ENCODE peak calls at places on chromosomes 11 and 22, in seven cellular contexts. E is foreskin keratinocyte, S is suprapubic skin, U is Karpas-422, M is lower lobe of right lung, C is PC-9, Y is neural progenitor cell. K is an unnamed sample.

GRCh38 chr11:70477607-70478006 is 79.3 kb downstream of the CTTN start:
- DNase-seq in E (no peak), S (no peak), U (no peak), M (peak; percentile 22), C (no peak), Y (no peak), K (no peak)

GRCh38 chr22:29443452-29443851 is 5.1 kb downstream of the RFPL1 start:
- DNase-seq in E (peak; percentile 7), S (no peak), U (no peak), M (no peak), C (no peak), Y (no peak), K (no peak)

GRCh38 chr11:59899532-59899931 is 20.9 kb downstream of the OOSP3 start:
- DNase-seq in E (no peak), S (no peak), U (no peak), M (no peak), C (no peak), Y (no peak), K (no peak)

GRCh38 chr11:124867700-124868099 is 2.5 kb downstream of the ROBO3 start:
- DNase-seq in E (no peak), S (no peak), U (peak; percentile 49), M (no peak), C (no peak), Y (peak; percentile 78), K (no peak)

GRCh38 chr11:31821779-31822574 is 10.9 kb upstream of the PAX6 start:
- DNase-seq in E (no peak), S (no peak), U (no peak), M (no peak), C (no peak), Y (peak; percentile 40), K (no peak)

GRCh38 chr11:19864141-19865120 is 151.8 kb downstream of the NAV2 start:
- DNase-seq in E (no peak), S (no peak), U (no peak), M (no peak), C (no peak), Y (peak; percentile 27), K (no peak)

GRCh38 chr11:72683782-72684200 is 9.6 kb upstream of the PDE2A start:
- DNase-seq in E (no peak), S (peak; percentile 81), U (peak; percentile 85), M (peak; percentile 71), C (no peak), Y (peak; percentile 81), K (no peak)

GRCh38 chr11:11444027-11444799 is 91.2 kb upstream of the CSNK2A3 start:
- DNase-seq in E (peak; percentile 27), S (no peak), U (no peak), M (no peak), C (no peak), Y (no peak), K (no peak)

GRCh38 chr11:2265854-2266585 is 4.4 kb downstream of the ASCL2 start:
- DNase-seq in E (no peak), S (no peak), U (no peak), M (no peak), C (no peak), Y (no peak), K (no peak)

GRCh38 chr11:100821198-100821597 is 134.1 kb downstream of the ARHGAP42 start:
- DNase-seq in E (no peak), S (no peak), U (no peak), M (no peak), C (no peak), Y (peak; percentile 64), K (no peak)

GRCh38 chr22:25172153-25172552 is 27.5 kb upstream of the CRYBB3 start:
- DNase-seq in E (no peak), S (no peak), U (peak; percentile 68), M (no peak), C (no peak), Y (no peak), K (no peak)

GRCh38 chr11:7538466-7539454 is 25.0 kb downstream of the PPFIBP2 start:
- DNase-seq in E (no peak), S (no peak), U (no peak), M (no peak), C (peak; percentile 67), Y (peak; percentile 25), K (peak; percentile 10)

GRCh38 chr11:128946646-128947045 is 4.0 kb upstream of the TP53AIP1 start:
- DNase-seq in E (no peak), S (no peak), U (no peak), M (no peak), C (no peak), Y (no peak), K (no peak)

GRCh38 chr11:7657306-7658025 is 15.8 kb downstream of the CYB5R2 start:
- DNase-seq in E (peak; percentile 59), S (no peak), U (peak; percentile 88), M (peak; percentile 66), C (peak; percentile 53), Y (peak; percentile 81), K (no peak)

GRCh38 chr11:108223449-108224149 is 732 bp downstream of the ATM start:
- DNase-seq in E (no peak), S (no peak), U (peak; percentile 80), M (no peak), C (no peak), Y (no peak), K (no peak)

GRCh38 chr11:108035690-108036089 is 27.0 kb downstream of the CUL5 start:
- DNase-seq in E (peak; percentile 35), S (no peak), U (no peak), M (no peak), C (no peak), Y (no peak), K (no peak)

GRCh38 chr11:73333626-73334199 is 25.6 kb downstream of the ARHGEF17 start:
- DNase-seq in E (no peak), S (no peak), U (no peak), M (no peak), C (no peak), Y (no peak), K (no peak)

GRCh38 chr22:37232140-37232998 is 11.7 kb downstream of the RAC2 start:
- DNase-seq in E (no peak), S (no peak), U (peak; percentile 57), M (peak; percentile 26), C (no peak), Y (no peak), K (no peak)

GRCh38 chr11:2584812-2585565 is 114.8 kb downstream of the KCNQ1OT1 start:
- DNase-seq in E (no peak), S (peak; percentile 45), U (no peak), M (peak; percentile 30), C (no peak), Y (no peak), K (no peak)

GRCh38 chr11:67268036-67268683 is 1.9 kb downstream of the GRK2 start:
- DNase-seq in E (no peak), S (no peak), U (peak; percentile 89), M (peak; percentile 65), C (no peak), Y (no peak), K (no peak)

GRCh38 chr11:59551651-59552521 is 40.5 kb downstream of the OR4D9 start:
- DNase-seq in E (peak; percentile 79), S (no peak), U (peak; percentile 57), M (no peak), C (peak; percentile 38), Y (peak; percentile 74), K (no peak)

GRCh38 chr11:19880088-19880345 is 167.4 kb downstream of the NAV2 start:
- DNase-seq in E (no peak), S (no peak), U (no peak), M (no peak), C (no peak), Y (no peak), K (no peak)

GRCh38 chr22:19962246-19962908 is 20.8 kb upstream of the TXNRD2 start:
- DNase-seq in E (peak; percentile 74), S (no peak), U (peak; percentile 94), M (peak; percentile 85), C (peak; percentile 67), Y (peak; percentile 95), K (peak; percentile 66)

GRCh38 chr11:68165601-68166000 is 44.4 kb upstream of the CHKA start:
- DNase-seq in E (no peak), S (no peak), U (no peak), M (no peak), C (no peak), Y (no peak), K (no peak)

GRCh38 chr11:129312741-129313587 is 62.7 kb upstream of the BARX2 start:
- DNase-seq in E (no peak), S (no peak), U (no peak), M (no peak), C (no peak), Y (no peak), K (no peak)

GRCh38 chr11:81000334-81001100 is 1559.7 kb upstream of the TENM4 start:
- DNase-seq in E (no peak), S (no peak), U (no peak), M (no peak), C (peak; percentile 11), Y (no peak), K (no peak)
- H3K27ac ChIP-seq in E (no peak overlapping the region), S (no peak overlapping the region), U (no peak overlapping the region), M (no peak overlapping the region), C (no peak overlapping the region), Y (no peak overlapping the region), K (no peak overlapping the region)

GRCh38 chr11:44804449-44805151 is 77.8 kb downstream of the TSPAN18 start:
- DNase-seq in E (no peak), S (no peak), U (no peak), M (no peak), C (no peak), Y (no peak), K (no peak)

GRCh38 chr11:44808053-44808753 is 81.4 kb downstream of the TSPAN18 start:
- DNase-seq in E (no peak), S (no peak), U (no peak), M (no peak), C (no peak), Y (no peak), K (no peak)

GRCh38 chr11:44805596-44805995 is 78.8 kb downstream of the TSPAN18 start:
- DNase-seq in E (peak; percentile 13), S (no peak), U (no peak), M (no peak), C (no peak), Y (no peak), K (no peak)

GRCh38 chr11:44806631-44807030 is 79.9 kb downstream of the TSPAN18 start:
- DNase-seq in E (no peak), S (no peak), U (no peak), M (no peak), C (no peak), Y (no peak), K (no peak)

GRCh38 chr11:44805152-44805461 is 78.3 kb downstream of the TSPAN18 start:
- DNase-seq in E (no peak), S (no peak), U (no peak), M (no peak), C (no peak), Y (no peak), K (no peak)
- H3K27ac ChIP-seq in E (no peak overlapping the region), S (no peak overlapping the region), U (no peak overlapping the region), M (no peak overlapping the region), C (no peak overlapping the region), Y (no peak overlapping the region), K (no peak overlapping the region)

DNA sequence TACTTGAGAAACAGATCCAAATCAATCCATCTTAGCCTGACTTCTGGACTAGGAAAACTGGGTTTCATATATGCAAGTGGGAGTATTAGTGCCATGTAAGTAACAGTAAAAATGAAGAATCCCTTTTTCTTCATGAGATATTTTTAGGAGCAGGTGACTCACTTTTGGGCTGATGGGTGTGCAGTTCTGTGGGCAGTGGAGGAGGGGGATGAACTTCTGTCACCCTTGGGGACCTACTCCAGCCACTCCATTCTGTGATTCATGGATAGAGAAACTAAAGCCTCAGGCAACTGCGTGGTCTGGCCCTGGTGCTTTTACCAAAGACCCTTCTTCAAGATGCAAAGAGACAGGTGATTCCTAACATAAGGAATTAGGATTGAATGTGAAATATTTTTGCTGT is 208.6 kb upstream of the NARS2 start:
- DNase-seq in E (no peak), S (no peak), U (no peak), M (no peak), C (no peak), Y (no peak), K (no peak)
- H3K27ac ChIP-seq in E (no peak overlapping the region), S (no peak overlapping the region), U (no peak overlapping the region), M (no peak overlapping the region), C (no peak overlapping the region), Y (no peak overlapping the region), K (no peak overlapping the region)

GRCh38 chr11:3613998-3614741 is 27.6 kb downstream of the ART5 start:
- DNase-seq in E (no peak), S (no peak), U (peak; percentile 33), M (no peak), C (no peak), Y (no peak), K (no peak)
- H3K27ac ChIP-seq in E (no peak overlapping the region), S (no peak overlapping the region), U (no peak overlapping the region), M (peak overlapping the region; percentile 65), C (no peak overlapping the region), Y (no peak overlapping the region), K (no peak overlapping the region)